ENCODE peak calls at places on chromosomes 4 and X, in seven cellular contexts. H is A549, K is stomach, D is IMR-90, W is transverse colon, L is ovary, I is tibial nerve. O is an unnamed sample.

GRCh38 chr4:20305976-20306375 is 54.3 kb downstream of the SLIT2 start:
- DNase-seq in W (no peak), H (no peak), L (no peak), D (peak), K (no peak), I (no peak), O (no peak)

GRCh38 chr4:152713951-152714705 is 34.3 kb upstream of the TMEM154 start:
- DNase-seq in H (no peak), D (no peak), I (no peak), L (no peak), K (no peak), W (no peak), O (no peak)

GRCh38 chrX:139382529-139382928 is 148.0 kb upstream of the F9 start:
- DNase-seq in K (no peak), H (no peak), L (no peak), W (no peak), D (no peak), I (no peak), O (no peak)

GRCh38 chr4:138070816-138071215 is 171.3 kb downstream of the SLC7A11 start:
- DNase-seq in D (no peak), L (no peak), H (no peak), K (no peak), W (no peak), I (no peak), O (no peak)

GRCh38 chr4:98568896-98569663 is 89.3 kb downstream of the TSPAN5 start:
- DNase-seq in H (no peak), L (no peak), D (no peak), K (no peak), W (no peak), I (no peak), O (no peak)

GRCh38 chr4:141417387-141417786 is 196.7 kb downstream of the ZNF330 start:
- DNase-seq in I (no peak), D (peak), L (no peak), W (no peak), H (no peak), K (no peak), O (no peak)

GRCh38 chr4:4388418-4388817 is 1.5 kb downstream of the NSG1 start:
- DNase-seq in I (no peak), L (no peak), K (no peak), D (no peak), W (no peak), H (no peak), O (no peak)

GRCh38 chr4:30929649-30930048 is 209.5 kb downstream of the PCDH7 start:
- DNase-seq in I (no peak), D (no peak), H (no peak), K (no peak), L (no peak), W (no peak), O (no peak)

GRCh38 chr4:93791570-93792195 is 36.9 kb upstream of the ATOH1 start:
- DNase-seq in I (peak), W (peak), L (peak), H (peak), D (peak), K (peak), O (no peak)

GRCh38 chrX:139795196-139795595 is 87.2 kb upstream of the MCF2 start:
- DNase-seq in I (no peak), H (no peak), K (no peak), W (no peak), L (no peak), D (no peak), O (no peak)

GRCh38 chr4:26782168-26782829 is 78.3 kb upstream of the STIM2 start:
- DNase-seq in L (no peak), K (no peak), H (no peak), I (no peak), W (no peak), D (no peak), O (no peak)

GRCh38 chrX:129797251-129797906 is 17.6 kb downstream of the SASH3 start:
- DNase-seq in K (no peak), W (no peak), H (no peak), L (no peak), I (no peak), D (no peak), O (no peak)
- TF ChIP-seq POLR2A in K (no peak), W (no peak), H (no peak), L (no peak), I (no peak), D (no peak), O (no peak)

DNA sequence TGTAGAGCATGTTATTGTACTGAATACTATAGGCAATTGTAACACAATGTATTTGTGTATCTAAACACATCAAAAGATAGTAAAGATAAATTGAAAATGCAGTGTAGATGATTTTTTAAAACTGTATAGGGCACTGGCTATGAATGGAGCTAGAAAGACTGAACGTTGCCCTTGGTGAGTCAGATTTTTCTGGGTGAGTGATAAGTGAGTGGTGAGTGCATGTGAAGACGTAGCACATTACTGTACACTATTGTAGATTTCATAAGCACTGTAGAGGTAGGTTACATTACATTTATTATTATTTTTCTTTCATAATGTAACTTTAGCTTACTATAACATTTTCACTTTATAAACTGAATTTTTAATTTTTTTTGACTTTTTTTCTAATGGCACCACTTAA is 1491.6 kb downstream of the TECRL start:
- DNase-seq in D (no peak), W (no peak), K (no peak), H (no peak), I (no peak), L (no peak), O (no peak)
- TF ChIP-seq POLR2A in D (no peak), W (no peak), K (no peak), H (no peak), I (no peak), L (no peak), O (no peak)

GRCh38 chr4:2934077-2934812 is 29.0 kb downstream of the NOP14 start:
- DNase-seq in H (peak), D (peak), K (peak), W (peak), L (peak), I (peak), O (peak)
- TF ChIP-seq POLR2A in H (no peak), D (no peak), K (no peak), W (no peak), L (no peak), I (no peak), O (no peak)

GRCh38 chr4:139299536-139299935 is 1.8 kb upstream of the NAA15 start:
- DNase-seq in W (no peak), L (no peak), I (no peak), H (no peak), K (no peak), D (peak), O (no peak)

GRCh38 chr4:139304920-139305319 is 2.6 kb upstream of the NDUFC1 start:
- DNase-seq in K (no peak), H (no peak), W (no peak), I (no peak), D (no peak), L (no peak), O (no peak)

GRCh38 chr4:139301143-139301820 is at the start of gene NAA15:
- DNase-seq in I (peak), L (peak), W (peak), D (peak), K (peak), H (peak), O (peak)

GRCh38 chr4:139300431-139301142 is 718 bp upstream of the NAA15 start:
- DNase-seq in H (peak), D (peak), K (no peak), W (peak), I (no peak), L (no peak), O (no peak)

DNA sequence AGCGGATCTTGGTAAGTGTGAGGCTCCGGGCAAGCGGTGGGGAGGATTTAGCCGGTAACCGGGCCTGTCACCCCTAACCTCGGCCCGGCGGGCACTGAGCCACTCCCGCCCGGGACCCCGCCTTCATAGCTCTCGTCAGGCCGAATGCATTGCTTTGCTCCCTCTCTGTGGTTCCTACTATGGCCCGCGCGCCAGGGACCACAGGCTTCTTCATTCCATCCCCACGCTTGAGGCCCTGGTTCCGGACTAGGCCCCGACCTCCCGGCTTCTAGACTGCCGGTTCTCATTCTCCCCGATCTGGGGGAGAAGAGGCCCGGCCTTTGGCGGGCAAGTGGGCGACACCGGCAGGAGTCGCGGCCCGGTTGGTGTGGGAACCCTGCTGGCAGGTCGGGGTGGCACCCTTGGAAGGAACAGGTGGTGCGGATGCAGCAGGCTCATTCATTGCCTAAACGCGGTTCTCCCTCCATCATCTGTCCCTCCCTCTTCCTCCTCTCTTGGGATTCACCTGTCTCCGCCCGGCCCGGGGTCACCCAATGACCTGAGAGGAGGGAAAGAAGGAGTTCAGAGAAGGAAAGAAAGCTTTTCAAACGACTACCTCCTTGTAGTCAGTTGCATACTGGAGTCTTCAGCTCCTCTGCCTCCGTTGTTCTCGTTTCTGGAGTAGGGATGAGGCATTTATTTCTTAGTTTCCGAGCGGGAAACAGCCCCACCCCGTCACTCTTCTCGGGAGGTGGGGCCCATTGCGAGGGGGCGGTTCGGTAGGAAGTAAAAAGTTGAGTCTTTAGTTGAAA is at the start of gene NDUFC1:
- DNase-seq in I (peak), L (peak), K (peak), H (peak), W (peak), D (peak), O (peak)
- TF ChIP-seq POLR2A in I (peak), L (no peak), K (no peak), H (no peak), W (peak), D (peak), O (no peak)

DNA sequence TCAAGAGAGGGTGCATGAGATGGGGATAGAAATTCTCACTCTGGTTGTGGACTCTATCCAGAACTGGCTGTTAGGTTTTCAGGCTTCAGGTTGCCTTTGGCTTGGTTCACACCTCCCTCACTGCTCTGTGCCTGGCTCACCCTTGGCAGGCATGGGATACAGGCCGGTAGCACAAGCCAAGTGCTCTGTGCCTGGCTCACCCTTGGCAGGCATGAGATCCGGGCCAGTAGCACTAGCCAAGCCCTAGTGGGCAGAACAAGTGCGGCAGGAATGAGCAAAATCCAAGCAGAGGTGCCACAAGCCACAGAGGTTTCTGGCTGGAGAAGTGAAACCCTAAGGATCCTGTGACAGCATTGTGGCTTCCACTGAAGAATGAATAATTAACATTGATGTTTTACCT is 1642.3 kb downstream of the C4orf33 start:
- DNase-seq in H (no peak), K (no peak), D (no peak), L (no peak), I (no peak), W (no peak), O (no peak)
- TF ChIP-seq POLR2A in H (no peak), K (no peak), D (no peak), L (no peak), I (no peak), W (no peak), O (no peak)

GRCh38 chr4:115729739-115730266 is 616.4 kb upstream of the NDST4 start:
- DNase-seq in D (no peak), W (no peak), H (no peak), I (no peak), K (no peak), L (no peak), O (no peak)
- TF ChIP-seq POLR2A in D (no peak), W (no peak), H (no peak), I (no peak), K (no peak), L (no peak), O (no peak)

GRCh38 chrX:129650183-129650689 is 4.5 kb downstream of the APLN start:
- DNase-seq in K (no peak), D (no peak), H (no peak), W (no peak), L (no peak), I (no peak), O (no peak)

GRCh38 chrX:129646721-129647587 is 7.8 kb downstream of the APLN start:
- DNase-seq in D (no peak), L (peak), H (no peak), I (no peak), W (no peak), K (peak), O (no peak)

GRCh38 chrX:129647588-129648410 is 7.0 kb downstream of the APLN start:
- DNase-seq in H (no peak), L (no peak), W (no peak), K (peak), I (no peak), D (no peak), O (no peak)

GRCh38 chrX:129649268-129650182 is 5.2 kb downstream of the APLN start:
- DNase-seq in L (no peak), W (no peak), I (no peak), H (no peak), D (peak), K (peak), O (no peak)

DNA sequence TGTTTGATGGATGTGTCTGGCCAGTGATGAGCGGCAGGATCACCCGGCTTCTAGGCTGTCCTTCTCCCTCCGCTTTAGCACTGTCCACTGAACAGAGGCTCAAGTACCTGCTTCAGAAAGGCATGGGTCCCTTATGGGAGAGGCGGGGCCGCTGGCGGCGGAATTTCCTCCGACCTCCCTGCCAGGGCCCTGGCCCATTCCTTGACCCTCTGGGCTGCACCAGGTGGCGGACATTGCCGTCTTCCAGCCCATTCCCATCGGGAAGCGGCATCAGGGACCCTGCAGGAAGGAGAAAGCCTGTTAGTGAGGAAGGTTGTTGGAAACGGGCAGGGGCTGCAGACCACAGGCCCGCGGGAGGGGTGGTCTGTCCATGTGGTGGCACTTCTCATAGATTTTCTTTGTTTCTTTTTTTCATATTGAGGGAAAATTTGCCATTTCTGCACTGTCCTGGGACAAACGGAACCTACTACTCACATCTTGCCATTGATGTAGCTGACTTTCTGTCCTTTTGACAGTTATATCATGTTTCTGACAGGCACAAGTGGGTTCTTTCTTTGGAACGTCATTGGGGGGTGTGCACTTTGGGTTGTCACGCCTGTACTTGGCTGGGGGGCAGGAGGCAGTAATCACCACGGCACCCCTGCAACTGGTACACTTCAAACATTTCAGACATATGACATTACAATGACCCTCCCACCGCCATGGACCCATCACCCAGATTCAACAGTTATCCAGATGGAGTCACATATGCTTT is 6.1 kb downstream of the APLN start:
- DNase-seq in L (no peak), I (no peak), D (no peak), W (no peak), K (peak), H (no peak), O (no peak)
- TF ChIP-seq POLR2A in L (no peak), I (no peak), D (no peak), W (no peak), K (no peak), H (no peak), O (no peak)

O was measured in spleen.